ENCODE peak calls at places on chromosomes 1 and 21, in seven cellular contexts. C is HCT116, D is K562, I is GM12878, N is SK-N-SH, B is GM23338, J is Panc1. Y is an unnamed sample. For H3K27me3, the result is how much of the 10 kb centered on the place peaks cover.

GRCh38 chr1:21667348-21668231 is 1.6 kb downstream of the RAP1GAP start:
- DNase-seq in D (no peak), B (no peak), J (no peak), C (no peak), N (no peak), I (no peak), Y (no peak)

GRCh38 chr1:8090241-8090702 is 64.2 kb upstream of the ERRFI1 start:
- DNase-seq in J (no peak), I (no peak), B (no peak), D (no peak), C (no peak), N (no peak), Y (no peak)

GRCh38 chr1:61585714-61586113 is 139.2 kb downstream of the TM2D1 start:
- DNase-seq in N (peak), B (no peak), I (no peak), J (no peak), D (no peak), C (no peak), Y (no peak)

GRCh38 chr1:61420909-61421835 is 303.8 kb downstream of the TM2D1 start:
- DNase-seq in N (no peak), J (no peak), I (no peak), D (no peak), B (no peak), C (no peak), Y (no peak)

GRCh38 chr1:14190508-14190907 is 408.0 kb upstream of the KAZN start:
- DNase-seq in B (no peak), N (no peak), C (no peak), I (no peak), D (no peak), J (no peak), Y (no peak)

GRCh38 chr1:212853658-212854057 is 4.4 kb upstream of the FLVCR1 start:
- DNase-seq in D (no peak), C (no peak), B (no peak), J (no peak), N (no peak), I (no peak), Y (no peak)

GRCh38 chr1:165443539-165444289 is 1.2 kb downstream of the RXRG start:
- DNase-seq in B (peak), J (no peak), D (no peak), N (no peak), C (no peak), I (no peak), Y (no peak)

GRCh38 chr1:230982698-230983097 is 3.8 kb downstream of the ARV1 start:
- DNase-seq in I (no peak), N (no peak), J (no peak), C (no peak), B (no peak), D (no peak), Y (no peak)

GRCh38 chr1:202642619-202643291 is 67.5 kb downstream of the SYT2 start:
- DNase-seq in J (no peak), B (peak), C (no peak), I (no peak), N (peak), D (no peak), Y (no peak)

GRCh38 chr1:235280467-235280866 is 47.5 kb downstream of the ARID4B start:
- DNase-seq in D (no peak), B (no peak), I (no peak), C (no peak), N (no peak), J (no peak), Y (no peak)

GRCh38 chr1:206427296-206427695 is 43.0 kb upstream of the IKBKE start:
- DNase-seq in N (no peak), C (no peak), D (no peak), B (no peak), J (no peak), I (no peak), Y (no peak)

GRCh38 chr1:69504730-69505252 is 62.9 kb upstream of the LRRC7 start:
- DNase-seq in B (no peak), D (no peak), J (no peak), N (no peak), I (no peak), C (no peak), Y (no peak)

DNA sequence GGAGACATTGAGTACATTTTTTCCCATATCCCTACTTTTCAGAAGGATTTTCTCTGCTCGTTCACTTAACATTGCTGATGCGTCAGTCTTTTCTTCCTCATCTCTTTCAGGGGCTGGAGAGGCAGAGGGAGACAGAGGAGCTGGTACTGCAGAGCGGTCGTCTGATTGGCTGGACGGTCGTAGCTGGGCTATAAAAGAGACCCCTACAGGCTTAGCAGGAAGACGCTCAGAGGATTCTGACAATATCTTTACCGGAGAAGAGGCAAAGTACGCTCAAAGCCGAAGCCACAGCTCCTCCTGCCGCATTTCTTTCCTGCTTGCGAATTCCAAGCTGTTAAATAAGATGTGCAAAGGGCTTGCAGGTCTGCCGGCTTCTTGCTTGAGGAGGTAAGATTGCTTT is at the start of gene RGS4:
- DNase-seq in B (peak), D (peak), I (no peak), J (no peak), C (peak), N (peak), Y (no peak)
- H3K4me3 ChIP-seq in B (peak), D (no peak), I (no peak), J (peak), C (no peak), N (peak), Y (no peak)

DNA sequence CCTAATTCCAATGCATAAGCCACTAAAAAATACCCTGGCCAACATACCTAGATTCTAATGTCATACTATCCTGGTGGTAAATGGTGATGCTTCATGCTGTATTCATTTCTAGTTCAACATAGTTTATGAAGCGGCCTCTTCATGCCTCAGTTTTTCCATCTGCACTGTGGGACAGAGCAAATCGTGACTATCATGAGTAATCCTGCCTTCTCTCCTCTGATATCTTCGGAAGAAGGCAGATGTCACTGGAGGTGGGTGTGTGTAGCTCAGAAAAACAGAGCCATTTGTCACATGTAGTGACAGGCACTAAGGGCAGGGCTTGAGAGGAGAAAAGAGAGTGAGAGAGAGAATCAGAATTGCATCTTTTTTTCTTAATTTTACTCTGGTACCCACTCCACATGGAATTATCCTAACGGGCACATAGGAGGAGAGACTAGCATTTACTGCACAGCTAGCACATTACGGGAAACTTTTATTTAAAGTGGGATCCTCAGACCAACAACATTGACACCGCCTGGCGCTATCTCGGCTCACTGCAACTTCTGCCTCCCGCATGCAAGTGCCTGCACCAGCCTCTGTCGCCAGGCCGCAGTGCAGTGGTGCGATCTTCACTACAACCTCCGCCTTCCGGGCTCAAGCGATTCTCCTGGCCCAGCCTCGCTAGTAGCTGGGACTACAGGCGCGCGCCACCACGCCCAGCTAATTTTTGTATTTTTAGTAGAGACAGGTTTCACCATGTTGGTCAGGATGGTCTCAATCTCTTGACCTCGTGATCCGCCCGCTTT is 78.4 kb upstream of the KCNA3 start:
- DNase-seq in C (no peak), J (no peak), B (no peak), N (no peak), I (no peak), D (no peak), Y (no peak)
- H3K27me3 ChIP-seq in C (half or more), J (under half), B (under half), N (under half), I (under half), D (under half), Y (under half)

GRCh38 chr1:115527746-115528145 is 114.0 kb upstream of the VANGL1 start:
- DNase-seq in J (no peak), N (no peak), I (no peak), B (no peak), C (no peak), D (no peak), Y (no peak)

GRCh38 chr1:115526900-115527299 is 114.9 kb upstream of the VANGL1 start:
- DNase-seq in B (no peak), C (no peak), D (no peak), J (no peak), N (no peak), I (no peak), Y (no peak)

GRCh38 chr1:115531806-115532359 is 109.9 kb upstream of the VANGL1 start:
- DNase-seq in I (no peak), D (no peak), J (no peak), N (no peak), C (no peak), B (no peak), Y (no peak)

GRCh38 chr1:115530407-115530806 is 111.4 kb upstream of the VANGL1 start:
- DNase-seq in C (no peak), J (no peak), D (no peak), B (no peak), N (no peak), I (no peak), Y (no peak)

GRCh38 chr1:115529216-115529897 is 112.4 kb upstream of the VANGL1 start:
- DNase-seq in I (no peak), D (no peak), B (no peak), N (no peak), C (no peak), J (no peak), Y (no peak)
- TF ChIP-seq REST in I (no peak), D (no peak), B (no peak), N (no peak), C (no peak), J (no peak), Y (no peak)

GRCh38 chr1:11729155-11729497 is 6.8 kb upstream of the AGTRAP start:
- DNase-seq in B (no peak), J (no peak), N (no peak), I (no peak), C (no peak), D (no peak), Y (no peak)

GRCh38 chr1:11727119-11727518 is 8.8 kb upstream of the AGTRAP start:
- DNase-seq in D (no peak), C (no peak), N (no peak), B (no peak), I (no peak), J (no peak), Y (no peak)

GRCh38 chr1:11730429-11730861 is 5.5 kb upstream of the AGTRAP start:
- DNase-seq in I (no peak), N (no peak), C (no peak), J (no peak), D (no peak), B (no peak), Y (peak)

GRCh38 chr1:11729498-11730428 is 6.2 kb upstream of the AGTRAP start:
- DNase-seq in B (no peak), I (no peak), C (no peak), J (no peak), N (no peak), D (peak), Y (peak)

GRCh38 chr1:11728126-11728806 is 7.7 kb upstream of the AGTRAP start:
- DNase-seq in C (no peak), I (no peak), B (no peak), D (no peak), N (no peak), J (no peak), Y (no peak)
- H3K4me3 ChIP-seq in C (no peak), I (no peak), B (no peak), D (no peak), N (no peak), J (no peak), Y (no peak)

GRCh38 chr21:34908424-34909055 is 140.6 kb downstream of the RUNX1 start:
- DNase-seq in N (no peak), C (no peak), B (no peak), J (no peak), I (no peak), D (peak), Y (peak)

GRCh38 chr21:34907783-34908423 is 141.2 kb downstream of the RUNX1 start:
- DNase-seq in N (no peak), D (no peak), C (no peak), J (no peak), I (no peak), B (no peak), Y (no peak)

GRCh38 chr21:34900376-34900775 is 148.7 kb downstream of the RUNX1 start:
- DNase-seq in D (no peak), N (no peak), I (no peak), B (no peak), J (no peak), C (no peak), Y (no peak)

GRCh38 chr21:34906401-34906800 is 142.7 kb downstream of the RUNX1 start:
- DNase-seq in J (no peak), N (no peak), B (no peak), D (no peak), I (no peak), C (no peak), Y (no peak)

GRCh38 chr21:34904526-34905298 is 144.4 kb downstream of the RUNX1 start:
- DNase-seq in C (no peak), I (no peak), D (no peak), J (no peak), B (no peak), N (no peak), Y (no peak)
- H3K27me3 ChIP-seq in C (under half), I (under half), D (under half), J (under half), B (under half), N (under half), Y (under half)

GRCh38 chr1:160667896-160668295 is 21.1 kb upstream of the SLAMF1 start:
- DNase-seq in D (no peak), C (no peak), N (no peak), I (no peak), J (no peak), B (no peak), Y (no peak)

GRCh38 chr1:160664573-160665051 is 17.8 kb upstream of the SLAMF1 start:
- DNase-seq in C (no peak), J (no peak), D (no peak), I (peak), B (no peak), N (no peak), Y (no peak)

GRCh38 chr1:160662888-160663287 is 16.0 kb upstream of the SLAMF1 start:
- DNase-seq in I (no peak), B (no peak), D (no peak), C (no peak), J (no peak), N (no peak), Y (no peak)

GRCh38 chr1:160666079-160666442 is 19.2 kb upstream of the SLAMF1 start:
- DNase-seq in C (no peak), D (no peak), I (no peak), B (no peak), J (no peak), N (no peak), Y (no peak)

DNA sequence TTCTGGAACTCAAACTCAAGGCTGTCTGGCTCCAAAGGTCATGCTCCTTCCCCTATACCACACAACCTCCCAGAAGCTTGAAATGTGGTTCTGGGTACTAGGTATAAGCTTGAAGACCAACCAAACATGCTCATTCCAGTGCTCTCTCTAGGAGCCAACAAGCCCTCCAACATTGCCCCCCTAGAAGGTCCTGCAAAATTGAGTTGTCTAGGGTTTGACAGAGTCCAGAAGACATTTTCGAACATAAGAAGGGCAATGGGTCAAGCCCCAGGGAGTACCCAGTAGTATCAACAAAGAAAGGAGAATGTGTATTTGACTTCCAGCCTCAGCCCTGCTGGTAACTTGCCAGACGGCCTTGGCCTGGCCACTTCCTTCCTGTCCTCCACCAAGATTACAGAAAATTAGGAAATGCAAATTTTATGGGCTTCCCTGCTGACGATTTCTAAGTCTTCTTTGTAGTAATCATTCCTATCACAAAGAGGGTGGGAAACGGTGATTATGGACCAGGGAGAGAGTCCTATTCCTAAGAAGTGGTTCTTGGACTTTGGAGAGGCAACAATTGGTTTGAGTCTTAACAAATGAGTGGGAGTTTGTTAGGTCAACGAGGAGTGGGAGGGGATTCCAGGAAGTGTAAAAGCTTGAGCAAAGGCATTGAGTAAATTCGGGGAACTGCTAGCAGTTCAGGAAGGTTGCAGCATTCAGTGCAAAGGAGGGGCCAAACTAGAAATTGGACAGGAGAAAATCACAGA is 18.7 kb upstream of the SLAMF1 start:
- DNase-seq in C (no peak), N (no peak), B (peak), D (peak), I (no peak), J (no peak), Y (peak)
- TF ChIP-seq REST in C (no peak), N (no peak), B (no peak), D (peak), I (no peak), J (no peak), Y (no peak)

GRCh38 chr1:107670397-107670796 is 294.6 kb downstream of the VAV3 start:
- DNase-seq in J (no peak), B (no peak), I (no peak), N (no peak), D (no peak), C (no peak), Y (no peak)
- H3K4me3 ChIP-seq in J (no peak), B (no peak), I (no peak), N (no peak), D (no peak), C (no peak), Y (no peak)

GRCh38 chr1:119003413-119004128 is 15.4 kb upstream of the TBX15 start:
- DNase-seq in J (no peak), N (no peak), C (no peak), I (no peak), B (no peak), D (no peak), Y (no peak)

GRCh38 chr1:118999348-119000071 is 11.4 kb upstream of the TBX15 start:
- DNase-seq in N (no peak), J (no peak), D (no peak), I (no peak), B (peak), C (no peak), Y (no peak)

GRCh38 chr1:119004129-119004527 is 16.0 kb upstream of the TBX15 start:
- DNase-seq in N (no peak), J (no peak), I (no peak), D (no peak), C (no peak), B (no peak), Y (no peak)

GRCh38 chr1:119000371-119001180 is 12.4 kb upstream of the TBX15 start:
- DNase-seq in B (peak), C (no peak), I (no peak), J (no peak), D (no peak), N (no peak), Y (no peak)

GRCh38 chr1:119001181-119002018 is 13.3 kb upstream of the TBX15 start:
- DNase-seq in D (no peak), N (no peak), J (no peak), B (peak), C (no peak), I (no peak), Y (no peak)
- H3K27me3 ChIP-seq in D (under half), N (half or more), J (under half), B (half or more), C (under half), I (under half), Y (half or more)

GRCh38 chr1:117602862-117603261 is 3.0 kb upstream of the TENT5C start:
- DNase-seq in B (no peak), I (no peak), C (no peak), J (no peak), D (no peak), N (no peak), Y (no peak)
- TF ChIP-seq REST in B (no peak), I (no peak), C (no peak), J (no peak), D (no peak), N (no peak), Y (no peak)

DNA sequence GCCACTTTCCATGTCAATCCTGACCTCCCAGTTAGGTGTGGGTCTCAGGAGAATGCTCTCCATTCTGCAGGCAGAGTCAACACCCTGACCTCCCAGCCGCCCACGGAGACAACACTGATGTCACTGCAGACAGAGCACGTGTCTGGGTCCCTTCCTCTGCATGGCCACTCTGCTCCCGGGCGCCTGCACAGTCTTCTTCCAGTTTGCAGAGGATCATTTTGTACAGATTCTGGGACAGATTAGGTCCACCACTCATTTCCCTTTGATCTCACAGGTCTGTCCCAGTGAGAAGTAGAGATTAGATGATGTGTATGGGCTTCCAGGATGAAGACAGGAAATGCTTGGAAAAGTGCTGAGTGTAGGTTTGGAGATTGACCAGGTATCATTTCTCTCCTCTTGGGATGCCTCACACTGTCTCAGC is 8.1 kb downstream of the MYBPHL start:
- DNase-seq in J (no peak), B (no peak), D (peak), I (no peak), N (peak), C (no peak), Y (no peak)
- H3K4me3 ChIP-seq in J (no peak), B (no peak), D (no peak), I (no peak), N (no peak), C (no peak), Y (no peak)

Y was measured in HL-60.